ENCODE peak calls at places on chromosomes 6 and 20, in four cellular contexts. R is IMR-90, A is GM12878, O is SK-N-SH. U is an unnamed sample.

GRCh38 chr6:74735304-74735703 is 470.5 kb downstream of the COL12A1 start:
- DNase-seq in R (peak; percentile 93), A (no peak), O (no peak), U (no peak)

GRCh38 chr6:6661684-6662083 is 73.2 kb downstream of the LY86 start:
- DNase-seq in R (peak; percentile 8), A (no peak), O (peak; percentile 36), U (no peak)

GRCh38 chr6:28807682-28808280 is 116.0 kb downstream of the TRIM27 start:
- DNase-seq in R (peak; percentile 69), A (no peak), O (peak; percentile 43), U (peak; percentile 66)

GRCh38 chr6:169791721-169792131 is 40.3 kb downstream of the ERMARD start:
- DNase-seq in R (no peak), A (no peak), O (no peak), U (no peak)

GRCh38 chr20:1010659-1011058 is 8.5 kb upstream of the RSPO4 start:
- DNase-seq in R (no peak), A (peak; percentile 20), O (no peak), U (no peak)

GRCh38 chr6:168158280-168158979 is 79.4 kb upstream of the FRMD1 start:
- DNase-seq in R (no peak), A (no peak), O (no peak), U (no peak)

GRCh38 chr20:23609486-23610109 is 3.9 kb upstream of the CST9 start:
- DNase-seq in R (no peak), A (no peak), O (no peak), U (no peak)

GRCh38 chr6:147712841-147713240 is 204.4 kb downstream of the SAMD5 start:
- DNase-seq in R (peak; percentile 40), A (no peak), O (no peak), U (no peak)

GRCh38 chr6:127077886-127078285 is 40.6 kb upstream of the RSPO3 start:
- DNase-seq in R (no peak), A (no peak), O (no peak), U (no peak)

GRCh38 chr6:2845880-2846208 is 4.2 kb upstream of the SERPINB1 start:
- DNase-seq in R (no peak), A (no peak), O (no peak), U (no peak)

GRCh38 chr20:62285722-62286121 is 17.1 kb upstream of the ADRM1 start:
- DNase-seq in R (no peak), A (no peak), O (no peak), U (no peak)

GRCh38 chr20:8678098-8678776 is 390.6 kb upstream of the PLCB4 start:
- DNase-seq in R (peak; percentile 83), A (no peak), O (no peak), U (no peak)

GRCh38 chr6:142756215-142756630 is 188.8 kb downstream of the HIVEP2 start:
- DNase-seq in R (peak; percentile 60), A (no peak), O (no peak), U (no peak)

GRCh38 chr20:45781391-45781931 is 10.2 kb downstream of the WFDC3 start:
- DNase-seq in R (peak; percentile 95), A (no peak), O (no peak), U (no peak)

GRCh38 chr6:80250391-80250997 is 144.0 kb downstream of the BCKDHB start:
- DNase-seq in R (peak; percentile 16), A (no peak), O (no peak), U (peak; percentile 75)

GRCh38 chr20:52923123-52923543 is 49.0 kb upstream of the TSHZ2 start:
- DNase-seq in R (peak; percentile 45), A (no peak), O (no peak), U (no peak)

GRCh38 chr6:30264731-30265130 is 51.5 kb upstream of the TRIM26 start:
- DNase-seq in R (peak; percentile 49), A (no peak), O (no peak), U (no peak)

GRCh38 chr6:80465513-80465912 is 359.0 kb downstream of the BCKDHB start:
- DNase-seq in R (peak; percentile 36), A (no peak), O (no peak), U (no peak)

GRCh38 chr20:58645277-58645968 is 5.7 kb upstream of the STX16 start:
- DNase-seq in R (peak; percentile 56), A (no peak), O (no peak), U (no peak)

GRCh38 chr20:57480444-57481152 is 44.3 kb downstream of the CTCFL start:
- DNase-seq in R (no peak), A (peak; percentile 83), O (no peak), U (no peak)

GRCh38 chr6:15365273-15365687 is 119.4 kb downstream of the JARID2 start:
- DNase-seq in R (peak; percentile 84), A (no peak), O (peak; percentile 69), U (peak; percentile 39)

GRCh38 chr6:14108571-14109410 is 8.8 kb upstream of the CD83 start:
- DNase-seq in R (no peak), A (peak; percentile 97), O (no peak), U (peak; percentile 64)

GRCh38 chr6:159082039-159082815 is 37.4 kb upstream of the TAGAP start:
- DNase-seq in R (no peak), A (no peak), O (no peak), U (no peak)

GRCh38 chr6:170405311-170405975 is 98.9 kb downstream of the FAM120B start:
- DNase-seq in R (peak; percentile 97), A (no peak), O (no peak), U (no peak)

GRCh38 chr6:128491643-128492206 is 28.7 kb downstream of the PTPRK start:
- DNase-seq in R (peak; percentile 65), A (no peak), O (no peak), U (no peak)

GRCh38 chr6:134185277-134185676 is 132.6 kb downstream of the SGK1 start:
- DNase-seq in R (no peak), A (no peak), O (no peak), U (no peak)

GRCh38 chr6:169167581-169168301 is 85.9 kb downstream of the THBS2 start:
- DNase-seq in R (peak; percentile 99), A (no peak), O (peak; percentile 53), U (no peak)

GRCh38 chr6:118551063-118551672 is 3.1 kb downstream of the PLN start:
- DNase-seq in R (peak; percentile 79), A (no peak), O (peak; percentile 41), U (peak; percentile 34)

GRCh38 chr6:86331889-86332288 is 605.4 kb upstream of the HTR1E start:
- DNase-seq in R (no peak), A (no peak), O (no peak), U (no peak)

GRCh38 chr20:45191926-45192325 is 14.9 kb upstream of the SEMG1 start:
- DNase-seq in R (no peak), A (no peak), O (no peak), U (no peak)

GRCh38 chr20:9506337-9506821 is 8.0 kb upstream of the LAMP5 start:
- DNase-seq in R (no peak), A (no peak), O (no peak), U (no peak)

GRCh38 chr6:30450908-30451818 is 38.1 kb upstream of the HLA-E start:
- DNase-seq in R (peak; percentile 58), A (peak; percentile 36), O (no peak), U (no peak)

GRCh38 chr6:11682525-11682924 is 96.1 kb downstream of the ADTRP start:
- DNase-seq in R (peak; percentile 10), A (no peak), O (no peak), U (no peak)

GRCh38 chr6:168043848-168044415 is 35.1 kb downstream of the FRMD1 start:
- DNase-seq in R (no peak), A (no peak), O (no peak), U (no peak)

GRCh38 chr6:166618866-166619761 is 7.9 kb downstream of the RPS6KA2 start:
- DNase-seq in R (peak; percentile 87), A (no peak), O (no peak), U (no peak)

GRCh38 chr20:57589123-57589727 is 28.3 kb downstream of the PCK1 start:
- DNase-seq in R (no peak), A (no peak), O (no peak), U (no peak)

GRCh38 chr6:134173936-134174789 is 121.7 kb upstream of the SLC2A12 start:
- DNase-seq in R (peak; percentile 83), A (peak; percentile 54), O (peak; percentile 67), U (peak; percentile 68)

GRCh38 chr20:43748274-43748673 is 21.5 kb upstream of the GTSF1L start:
- DNase-seq in R (peak; percentile 40), A (no peak), O (no peak), U (no peak)
- TF ChIP-seq MXI1 in R (no peak), A (no peak), O (no peak), U (no peak)

GRCh38 chr6:141153563-141153962 is 979.2 kb upstream of the GJE1 start:
- DNase-seq in R (no peak), A (peak; percentile 15), O (no peak), U (no peak)
- TF ChIP-seq MXI1 in R (no peak), A (no peak), O (no peak), U (no peak)

GRCh38 chr6:5078121-5078695 is 6.9 kb upstream of the PPP1R3G start:
- DNase-seq in R (no peak), A (no peak), O (peak; percentile 32), U (peak; percentile 57)
- TF ChIP-seq MXI1 in R (no peak), A (no peak), O (no peak), U (no peak)

GRCh38 chr20:17759449-17759848 is 59.7 kb downstream of the BANF2 start:
- DNase-seq in R (no peak), A (no peak), O (no peak), U (no peak)

GRCh38 chr20:17761612-17762011 is 61.8 kb downstream of the BANF2 start:
- DNase-seq in R (no peak), A (no peak), O (peak; percentile 36), U (no peak)

GRCh38 chr20:17765017-17765416 is 65.3 kb downstream of the BANF2 start:
- DNase-seq in R (no peak), A (no peak), O (no peak), U (no peak)

GRCh38 chr20:17762873-17763557 is 63.2 kb downstream of the BANF2 start:
- DNase-seq in R (no peak), A (no peak), O (no peak), U (no peak)

GRCh38 chr20:17762243-17762872 is 62.6 kb downstream of the BANF2 start:
- DNase-seq in R (no peak), A (no peak), O (no peak), U (no peak)
- TF ChIP-seq MXI1 in R (no peak), A (no peak), O (no peak), U (no peak)

U was measured in K562.